ENCODE peak calls at places on chromosomes 11 and 22, in five cellular contexts. W is NCI-H1092; U is EH; N is coronary artery; V is CD8-positive, alpha-beta memory T cell. Y is an unnamed sample.

GRCh38 chr11:75773595-75774353 is 5.2 kb downstream of the DGAT2 start:
- DNase-seq in V (no peak), U (no peak), N (no peak), W (no peak), Y (no peak)

GRCh38 chr11:57514538-57515331 is 767 bp downstream of the SLC43A1 start:
- DNase-seq in U (peak), N (no peak), V (peak), W (peak), Y (peak)

GRCh38 chr11:61627831-61628753 is 47.2 kb upstream of the SYT7 start:
- DNase-seq in V (no peak), W (peak), U (peak), N (no peak), Y (peak)

GRCh38 chr11:105862736-105863367 is 159.2 kb downstream of the MSANTD4 start:
- DNase-seq in W (peak), N (no peak), U (peak), V (no peak), Y (peak)

GRCh38 chr22:38783095-38783710 is 10.7 kb downstream of the DNAL4 start:
- DNase-seq in N (no peak), U (no peak), W (no peak), V (no peak), Y (no peak)

GRCh38 chr11:46345131-46345597 is 2.1 kb upstream of the DGKZ start:
- DNase-seq in V (no peak), U (no peak), N (no peak), W (no peak), Y (no peak)

GRCh38 chr11:86696004-86696403 is 23.6 kb upstream of the ME3 start:
- DNase-seq in U (peak), V (no peak), W (no peak), N (no peak), Y (no peak)

GRCh38 chr22:49097966-49098365 is 729.7 kb downstream of the BRD1 start:
- DNase-seq in W (no peak), U (no peak), N (no peak), V (no peak), Y (no peak)

GRCh38 chr11:75577198-75577597 is 15.1 kb downstream of the SERPINH1 start:
- DNase-seq in U (peak), N (no peak), V (peak), W (no peak), Y (peak)

GRCh38 chr11:18617688-18618340 is 16.3 kb downstream of the SPTY2D1 start:
- DNase-seq in W (no peak), N (peak), V (peak), U (peak), Y (no peak)

GRCh38 chr11:129866328-129866727 is 29.1 kb downstream of the NFRKB start:
- DNase-seq in U (no peak), V (no peak), W (no peak), N (no peak), Y (no peak)

GRCh38 chr11:1854949-1855885 is 2.3 kb downstream of the LSP1 start:
- DNase-seq in W (no peak), V (no peak), N (no peak), U (no peak), Y (no peak)

GRCh38 chr22:29814003-29814402 is 24.1 kb downstream of the ASCC2 start:
- DNase-seq in U (no peak), W (no peak), V (no peak), N (no peak), Y (no peak)

GRCh38 chr11:369336-370018 is at the start of gene B4GALNT4:
- DNase-seq in U (peak), V (no peak), W (no peak), N (no peak), Y (peak)

GRCh38 chr22:49515486-49515885 is 312.2 kb downstream of the BRD1 start:
- DNase-seq in V (no peak), N (no peak), W (no peak), U (no peak), Y (no peak)

GRCh38 chr11:26830757-26831156 is 108.9 kb upstream of the SLC5A12 start:
- DNase-seq in W (no peak), U (no peak), N (no peak), V (no peak), Y (no peak)

GRCh38 chr11:122709042-122709760 is 53.7 kb downstream of the UBASH3B start:
- DNase-seq in N (no peak), W (no peak), V (no peak), U (peak), Y (no peak)

GRCh38 chr11:35932641-35933571 is 11.0 kb upstream of the LDLRAD3 start:
- DNase-seq in V (no peak), W (no peak), N (no peak), U (peak), Y (no peak)

GRCh38 chr11:64357904-64358535 is 942 bp upstream of the RPS6KA4 start:
- DNase-seq in V (no peak), W (no peak), U (peak), N (peak), Y (no peak)

GRCh38 chr11:832529-833113 is at the start of gene CD151:
- DNase-seq in W (no peak), V (peak), N (no peak), U (peak), Y (peak)

GRCh38 chr11:67429038-67429668 is 859 bp downstream of the RPS6KB2 start:
- DNase-seq in N (no peak), V (no peak), W (no peak), U (no peak), Y (no peak)

GRCh38 chr22:39240841-39241631 is 3.7 kb downstream of the PDGFB start:
- DNase-seq in U (no peak), W (no peak), V (peak), N (no peak), Y (no peak)

GRCh38 chr11:113474362-113475159 is 637 bp downstream of the DRD2 start:
- DNase-seq in U (peak), W (no peak), V (peak), N (no peak), Y (no peak)

GRCh38 chr22:37158963-37159290 is 9.2 kb upstream of the IL2RB start:
- DNase-seq in U (no peak), V (no peak), N (no peak), W (no peak), Y (no peak)

GRCh38 chr11:84249344-84250135 is 963.4 kb upstream of the CCDC90B start:
- DNase-seq in U (no peak), W (no peak), V (no peak), N (no peak), Y (no peak)

GRCh38 chr11:14645247-14645912 is 1.8 kb downstream of the PDE3B start:
- DNase-seq in V (no peak), U (peak), N (no peak), W (no peak), Y (no peak)